ENCODE peak calls at places on chromosomes 3 and 15, in eight cellular contexts. J is AG09309, K is GM23338, Y is mucosa of descending colon, D is dorsolateral prefrontal cortex, L is fibroblast of lung, V is MCF 10A, X is fibroblast of villous mesenchyme. H is an unnamed sample.

GRCh38 chr3:195184716-195185421 is 86.1 kb downstream of the XXYLT1 start:
- DNase-seq in X (peak; percentile 69), Y (no peak), J (no peak), L (no peak), D (no peak), K (no peak), V (no peak), H (no peak)

GRCh38 chr3:127736801-127737539 is 64.2 kb downstream of the ABTB1 start:
- DNase-seq in L (no peak), X (no peak), K (no peak), D (no peak), V (no peak), Y (no peak), J (no peak), H (no peak)

GRCh38 chr3:182325213-182325941 is 467.9 kb upstream of the ATP11B start:
- DNase-seq in D (no peak), L (peak; percentile 65), J (no peak), X (no peak), Y (no peak), K (no peak), V (peak; percentile 20), H (peak; percentile 20)

GRCh38 chr3:187567026-187567425 is 103.2 kb downstream of the SST start:
- DNase-seq in K (no peak), L (peak; percentile 72), D (no peak), X (no peak), J (peak; percentile 24), V (peak; percentile 54), Y (no peak), H (no peak)

GRCh38 chr3:159884661-159885402 is 103.8 kb upstream of the IL12A start:
- DNase-seq in L (no peak), V (peak; percentile 46), K (peak; percentile 69), D (no peak), Y (no peak), J (no peak), X (peak; percentile 63), H (peak; percentile 51)

GRCh38 chr3:159882367-159882766 is 106.3 kb upstream of the IL12A start:
- DNase-seq in J (no peak), V (no peak), D (no peak), X (no peak), L (no peak), Y (no peak), K (no peak), H (no peak)

GRCh38 chr15:63752075-63752684 is 81.6 kb downstream of the HERC1 start:
- DNase-seq in Y (no peak), L (peak; percentile 51), X (peak; percentile 62), J (no peak), V (peak; percentile 68), D (no peak), K (peak; percentile 71), H (peak; percentile 34)

GRCh38 chr15:83446417-83446816 is 724 bp upstream of the SH3GL3 start:
- DNase-seq in K (no peak), V (no peak), Y (no peak), X (no peak), J (no peak), D (no peak), L (no peak), H (no peak)

GRCh38 chr15:88841201-88841600 is 38.0 kb downstream of the ACAN start:
- DNase-seq in V (no peak), D (no peak), K (no peak), J (no peak), Y (no peak), X (no peak), L (no peak), H (no peak)

GRCh38 chr3:101036213-101036618 is 43.0 kb upstream of the ABI3BP start:
- DNase-seq in D (no peak), J (peak; percentile 95), L (peak; percentile 98), X (peak; percentile 84), K (peak; percentile 64), Y (no peak), V (peak; percentile 88), H (no peak)

GRCh38 chr15:30859091-30859874 is 44.4 kb upstream of the FAN1 start:
- DNase-seq in D (no peak), Y (no peak), J (peak; percentile 13), X (peak; percentile 36), L (peak; percentile 16), V (peak; percentile 35), K (peak; percentile 61), H (peak; percentile 35)

GRCh38 chr3:42685891-42686820 is 819 bp downstream of the KLHL40 start:
- DNase-seq in L (peak; percentile 17), Y (no peak), K (no peak), D (no peak), J (no peak), X (no peak), V (no peak), H (no peak)

GRCh38 chr3:129522953-129523352 is 5.5 kb upstream of the RHO start:
- DNase-seq in L (no peak), D (no peak), V (no peak), Y (no peak), K (no peak), X (no peak), J (no peak), H (no peak)

GRCh38 chr15:73996267-73996666 is 1.8 kb downstream of the PML start:
- DNase-seq in J (no peak), Y (no peak), K (no peak), X (no peak), V (no peak), D (no peak), L (no peak), H (no peak)

GRCh38 chr3:102410616-102411015 is 24.2 kb upstream of the ZPLD1 start:
- DNase-seq in L (peak; percentile 60), Y (no peak), V (no peak), X (no peak), K (no peak), J (no peak), D (no peak), H (no peak)

GRCh38 chr3:112293368-112294321 is at the start of gene SLC9C1:
- DNase-seq in X (peak; percentile 78), D (no peak), Y (peak; percentile 32), L (peak; percentile 66), V (peak; percentile 84), K (peak; percentile 89), J (peak; percentile 28), H (peak; percentile 40)

GRCh38 chr15:35673093-35673573 is 127.2 kb upstream of the DPH6 start:
- DNase-seq in J (no peak), Y (no peak), K (no peak), L (no peak), D (no peak), V (no peak), X (no peak), H (peak; percentile 20)

GRCh38 chr15:60179786-60180391 is 175.8 kb downstream of the FOXB1 start:
- DNase-seq in X (peak; percentile 56), Y (no peak), V (peak; percentile 58), J (peak; percentile 28), L (peak; percentile 33), K (peak; percentile 76), D (no peak), H (peak; percentile 31)

GRCh38 chr3:10474439-10474723 is 31.0 kb downstream of the ATP2B2 start:
- DNase-seq in L (no peak), K (no peak), Y (no peak), J (no peak), X (no peak), V (no peak), D (no peak), H (no peak)

GRCh38 chr3:10475983-10476382 is 29.4 kb downstream of the ATP2B2 start:
- DNase-seq in V (no peak), Y (no peak), X (no peak), J (no peak), L (no peak), K (no peak), D (no peak), H (no peak)

GRCh38 chr3:10473581-10474438 is 31.6 kb downstream of the ATP2B2 start:
- DNase-seq in D (peak; percentile 21), K (peak; percentile 21), Y (no peak), X (no peak), J (no peak), L (no peak), V (no peak), H (no peak)

GRCh38 chr3:10472877-10473440 is 32.4 kb downstream of the ATP2B2 start:
- DNase-seq in X (no peak), J (no peak), D (no peak), V (no peak), L (no peak), K (no peak), Y (no peak), H (no peak)

GRCh38 chr3:10474847-10475246 is 30.5 kb downstream of the ATP2B2 start:
- DNase-seq in L (no peak), X (no peak), V (no peak), D (peak; percentile 27), Y (no peak), J (no peak), K (no peak), H (peak; percentile 73)
- TF ChIP-seq CTCF in L (no peak), X (no peak), V (no peak), D (no peak), Y (no peak), J (no peak), K (no peak), H (peak; percentile 29)

DNA sequence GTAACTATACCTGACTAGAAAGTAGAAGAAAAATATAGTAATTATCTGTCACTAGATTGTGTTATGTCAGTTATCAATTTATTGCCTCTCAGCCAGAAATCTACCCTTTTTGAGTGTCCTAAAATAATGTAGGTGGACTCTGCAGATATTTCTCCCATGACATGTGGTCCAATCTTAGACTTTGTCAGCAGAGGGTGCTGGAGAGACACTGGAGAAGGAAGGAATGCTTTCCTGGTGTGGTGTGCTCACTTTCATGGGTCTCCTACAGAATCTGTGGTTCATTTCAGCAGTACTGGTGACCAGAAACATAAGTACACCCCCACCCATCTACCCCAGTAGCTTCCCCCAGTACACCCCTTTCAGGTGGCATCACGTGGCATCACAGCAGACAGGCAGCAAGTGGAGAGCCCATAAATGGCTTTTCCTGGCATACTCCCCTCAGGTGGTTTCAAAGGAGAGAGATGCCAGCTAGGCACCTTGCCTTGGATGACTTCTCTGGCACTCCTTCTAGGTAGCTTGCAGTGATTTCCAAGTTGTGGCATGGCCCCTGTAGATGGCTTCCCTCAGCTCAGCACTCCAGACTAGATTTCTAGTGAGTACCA is 114.7 kb downstream of the GADL1 start:
- DNase-seq in K (peak; percentile 71), L (no peak), J (no peak), Y (no peak), V (peak; percentile 65), X (peak; percentile 39), D (no peak), H (peak; percentile 9)
- TF ChIP-seq CTCF in K (peak; percentile 73), L (peak; percentile 40), J (peak; percentile 51), Y (no peak), V (peak; percentile 51), X (peak; percentile 67), D (no peak), H (peak; percentile 53)

DNA sequence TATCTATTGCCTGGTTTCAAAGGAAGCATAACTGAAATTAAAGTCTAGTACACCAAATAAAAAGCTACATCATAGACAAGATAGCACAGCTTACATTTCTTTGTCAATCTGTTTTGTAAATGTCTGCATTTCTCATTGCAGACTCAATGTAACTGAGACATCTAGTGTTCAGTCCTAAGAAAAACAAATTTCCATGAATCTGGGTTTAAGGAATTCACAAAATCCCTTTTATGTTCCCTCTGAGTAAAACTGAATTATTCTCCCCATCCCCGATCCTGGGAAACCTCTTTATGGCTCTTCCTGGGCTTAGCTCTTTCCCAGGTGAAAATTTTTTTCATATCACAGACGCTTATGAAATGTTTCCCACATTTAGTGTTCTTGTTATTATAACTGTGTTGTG is 21.6 kb upstream of the RASA2 start:
- DNase-seq in V (no peak), L (peak; percentile 39), Y (no peak), X (peak; percentile 37), D (no peak), K (no peak), J (no peak), H (no peak)
- TF ChIP-seq CTCF in V (peak; percentile 8), L (no peak), Y (no peak), X (peak; percentile 23), D (peak; percentile 44), K (no peak), J (no peak), H (no peak)

GRCh38 chr15:67033521-67033920 is 31.9 kb upstream of the SMAD3 start:
- DNase-seq in L (no peak), K (peak; percentile 52), D (no peak), X (no peak), J (no peak), V (no peak), Y (peak; percentile 59), H (no peak)
- TF ChIP-seq CTCF in L (no peak), K (no peak), D (no peak), X (peak; percentile 2), J (no peak), V (no peak), Y (no peak), H (peak; percentile 35)